ENCODE peak calls at places on chromosomes 2 and 18, in five cellular contexts. One of them, this sample, is unnamed.

GRCh38 chr2:179410552-179411356 is 146.1 kb upstream of the SESTD1 start:
- DNase-seq in heart right ventricle: no peak
- DNase-seq in gastrocnemius medialis: peak; percentile 27
- DNase-seq in cardiac muscle cell: peak; percentile 79
- DNase-seq in neural progenitor cell: peak; percentile 83
- DNase-seq in this sample: peak; percentile 56

GRCh38 chr2:26768759-26769500 is 4.8 kb downstream of the SLC35F6 start:
- DNase-seq in neural progenitor cell: no peak
- DNase-seq in heart right ventricle: peak; percentile 66
- DNase-seq in cardiac muscle cell: peak; percentile 71
- DNase-seq in gastrocnemius medialis: peak; percentile 84
- DNase-seq in this sample: no peak

GRCh38 chr2:192645811-192646598 is 451.3 kb upstream of the TMEFF2 start:
- DNase-seq in gastrocnemius medialis: no peak
- DNase-seq in heart right ventricle: no peak
- DNase-seq in neural progenitor cell: no peak
- DNase-seq in cardiac muscle cell: no peak
- DNase-seq in this sample: no peak

GRCh38 chr2:45770773-45771172 is 119.3 kb downstream of the PRKCE start:
- DNase-seq in cardiac muscle cell: no peak
- DNase-seq in gastrocnemius medialis: no peak
- DNase-seq in heart right ventricle: no peak
- DNase-seq in neural progenitor cell: no peak
- DNase-seq in this sample: no peak

GRCh38 chr2:161130354-161130753 is 29.9 kb upstream of the TANK start:
- DNase-seq in heart right ventricle: no peak
- DNase-seq in cardiac muscle cell: no peak
- DNase-seq in neural progenitor cell: no peak
- DNase-seq in gastrocnemius medialis: no peak
- DNase-seq in this sample: no peak

GRCh38 chr2:43950383-43951008 is 45.3 kb downstream of the LRPPRC start:
- DNase-seq in neural progenitor cell: peak; percentile 17
- DNase-seq in heart right ventricle: no peak
- DNase-seq in cardiac muscle cell: peak; percentile 57
- DNase-seq in gastrocnemius medialis: no peak
- DNase-seq in this sample: peak; percentile 17

GRCh38 chr2:37877457-37878315 is 47.4 kb upstream of the RMDN2 start:
- DNase-seq in gastrocnemius medialis: no peak
- DNase-seq in neural progenitor cell: peak; percentile 77
- DNase-seq in heart right ventricle: no peak
- DNase-seq in cardiac muscle cell: peak; percentile 79
- DNase-seq in this sample: peak; percentile 37

GRCh38 chr2:33620-34019 is 12.7 kb downstream of the FAM110C start:
- DNase-seq in heart right ventricle: no peak
- DNase-seq in gastrocnemius medialis: no peak
- DNase-seq in cardiac muscle cell: no peak
- DNase-seq in neural progenitor cell: no peak
- DNase-seq in this sample: peak; percentile 88

GRCh38 chr2:40403233-40403841 is 48.6 kb downstream of the SLC8A1 start:
- DNase-seq in gastrocnemius medialis: no peak
- DNase-seq in neural progenitor cell: no peak
- DNase-seq in heart right ventricle: no peak
- DNase-seq in cardiac muscle cell: peak; percentile 79
- DNase-seq in this sample: peak; percentile 87

GRCh38 chr2:17805166-17805565 is 11.1 kb upstream of the MSGN1 start:
- DNase-seq in heart right ventricle: no peak
- DNase-seq in cardiac muscle cell: no peak
- DNase-seq in neural progenitor cell: no peak
- DNase-seq in gastrocnemius medialis: no peak
- DNase-seq in this sample: no peak

GRCh38 chr2:106972782-106973181 is 86.8 kb upstream of the ST6GAL2 start:
- DNase-seq in gastrocnemius medialis: no peak
- DNase-seq in cardiac muscle cell: no peak
- DNase-seq in heart right ventricle: no peak
- DNase-seq in neural progenitor cell: no peak
- DNase-seq in this sample: no peak

GRCh38 chr2:27381577-27382181 is 1.1 kb upstream of the ZNF513 start:
- DNase-seq in neural progenitor cell: peak; percentile 4
- DNase-seq in heart right ventricle: no peak
- DNase-seq in cardiac muscle cell: no peak
- DNase-seq in gastrocnemius medialis: no peak
- DNase-seq in this sample: no peak

GRCh38 chr18:80033181-80034067 is 810 bp upstream of the RBFA start:
- DNase-seq in cardiac muscle cell: peak; percentile 56
- DNase-seq in neural progenitor cell: no peak
- DNase-seq in heart right ventricle: no peak
- DNase-seq in gastrocnemius medialis: peak; percentile 15
- DNase-seq in this sample: no peak

GRCh38 chr2:83972123-83972522 is 487.0 kb downstream of the SUCLG1 start:
- DNase-seq in gastrocnemius medialis: no peak
- DNase-seq in heart right ventricle: no peak
- DNase-seq in cardiac muscle cell: peak; percentile 9
- DNase-seq in neural progenitor cell: no peak
- DNase-seq in this sample: no peak

GRCh38 chr18:76445275-76445674 is 49.8 kb downstream of the ZNF516 start:
- DNase-seq in heart right ventricle: no peak
- DNase-seq in cardiac muscle cell: peak; percentile 85
- DNase-seq in gastrocnemius medialis: no peak
- DNase-seq in neural progenitor cell: no peak
- DNase-seq in this sample: peak; percentile 32

GRCh38 chr2:146412625-146413024 is 1432.2 kb upstream of the ACVR2A start:
- DNase-seq in cardiac muscle cell: no peak
- DNase-seq in heart right ventricle: no peak
- DNase-seq in neural progenitor cell: no peak
- DNase-seq in gastrocnemius medialis: no peak
- DNase-seq in this sample: no peak

GRCh38 chr18:42157420-42157819 is 202.4 kb downstream of the PIK3C3 start:
- DNase-seq in cardiac muscle cell: no peak
- DNase-seq in heart right ventricle: no peak
- DNase-seq in gastrocnemius medialis: no peak
- DNase-seq in neural progenitor cell: peak; percentile 2
- DNase-seq in this sample: no peak

GRCh38 chr2:88959480-88960204 is 268.2 kb downstream of the RPIA start:
- DNase-seq in neural progenitor cell: no peak
- DNase-seq in cardiac muscle cell: peak; percentile 19
- DNase-seq in gastrocnemius medialis: no peak
- DNase-seq in heart right ventricle: no peak
- DNase-seq in this sample: peak; percentile 7

GRCh38 chr2:203427061-203427460 is 98.9 kb downstream of the ABI2 start:
- DNase-seq in cardiac muscle cell: peak; percentile 47
- DNase-seq in gastrocnemius medialis: no peak
- DNase-seq in heart right ventricle: no peak
- DNase-seq in neural progenitor cell: no peak
- DNase-seq in this sample: peak; percentile 58

GRCh38 chr2:200406379-200406778 is 99.9 kb downstream of the SPATS2L start:
- DNase-seq in gastrocnemius medialis: no peak
- DNase-seq in heart right ventricle: no peak
- DNase-seq in cardiac muscle cell: peak; percentile 40
- DNase-seq in neural progenitor cell: no peak
- DNase-seq in this sample: no peak

GRCh38 chr18:78986018-78986481 is 6.4 kb downstream of the SALL3 start:
- DNase-seq in neural progenitor cell: peak; percentile 84
- DNase-seq in gastrocnemius medialis: no peak
- DNase-seq in heart right ventricle: no peak
- DNase-seq in cardiac muscle cell: peak; percentile 51
- DNase-seq in this sample: no peak

GRCh38 chr2:168215813-168216212 is 31.6 kb downstream of the STK39 start:
- DNase-seq in heart right ventricle: no peak
- DNase-seq in cardiac muscle cell: peak; percentile 45
- DNase-seq in gastrocnemius medialis: no peak
- DNase-seq in neural progenitor cell: no peak
- DNase-seq in this sample: no peak

GRCh38 chr2:63301481-63301880 is 250.9 kb downstream of the OTX1 start:
- DNase-seq in heart right ventricle: no peak
- DNase-seq in gastrocnemius medialis: no peak
- DNase-seq in neural progenitor cell: peak; percentile 5
- DNase-seq in cardiac muscle cell: peak; percentile 1
- DNase-seq in this sample: no peak

GRCh38 chr2:120932472-120932871 is 196.8 kb downstream of the GLI2 start:
- DNase-seq in gastrocnemius medialis: no peak
- DNase-seq in cardiac muscle cell: no peak
- DNase-seq in heart right ventricle: no peak
- DNase-seq in neural progenitor cell: no peak
- DNase-seq in this sample: no peak
- H3K4me1 ChIP-seq in gastrocnemius medialis: peaks cover 37% of the 10 kb centered on the region
- H3K4me1 ChIP-seq in cardiac muscle cell: peaks cover 43% of the 10 kb centered on the region
- H3K4me1 ChIP-seq in heart right ventricle: peaks cover 3% of the 10 kb centered on the region
- H3K4me1 ChIP-seq in neural progenitor cell: peaks cover 6% of the 10 kb centered on the region
- H3K4me1 ChIP-seq in this sample: peaks cover 17% of the 10 kb centered on the region

DNA sequence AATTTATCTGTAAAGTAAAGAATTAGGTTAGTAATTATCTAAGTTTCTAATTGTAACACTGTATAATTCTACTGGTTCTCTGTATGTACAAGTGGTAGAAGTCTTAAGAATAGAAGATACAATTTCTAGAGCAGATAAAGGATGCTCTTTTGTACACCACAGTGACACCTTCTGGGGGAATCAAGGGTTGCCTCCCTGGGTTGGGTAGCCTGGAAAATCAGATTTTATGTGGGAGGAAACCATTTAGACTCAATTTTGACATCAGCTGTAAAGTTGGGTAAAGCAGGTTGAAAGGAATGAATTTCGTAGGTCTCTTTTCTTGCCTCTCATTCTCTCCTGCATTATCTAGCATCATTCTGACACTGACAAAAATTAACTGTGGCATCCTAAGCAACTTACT is 354.8 kb downstream of the DCC start:
- DNase-seq in cardiac muscle cell: peak; percentile 0
- DNase-seq in heart right ventricle: no peak
- DNase-seq in neural progenitor cell: peak; percentile 42
- DNase-seq in gastrocnemius medialis: no peak
- DNase-seq in this sample: no peak
- TF ChIP-seq CTCF in cardiac muscle cell: peak; percentile 10
- TF ChIP-seq CTCF in heart right ventricle: no peak
- TF ChIP-seq CTCF in neural progenitor cell: peak; percentile 75
- TF ChIP-seq CTCF in gastrocnemius medialis: no peak
- TF ChIP-seq CTCF in this sample: peak; percentile 45

DNA sequence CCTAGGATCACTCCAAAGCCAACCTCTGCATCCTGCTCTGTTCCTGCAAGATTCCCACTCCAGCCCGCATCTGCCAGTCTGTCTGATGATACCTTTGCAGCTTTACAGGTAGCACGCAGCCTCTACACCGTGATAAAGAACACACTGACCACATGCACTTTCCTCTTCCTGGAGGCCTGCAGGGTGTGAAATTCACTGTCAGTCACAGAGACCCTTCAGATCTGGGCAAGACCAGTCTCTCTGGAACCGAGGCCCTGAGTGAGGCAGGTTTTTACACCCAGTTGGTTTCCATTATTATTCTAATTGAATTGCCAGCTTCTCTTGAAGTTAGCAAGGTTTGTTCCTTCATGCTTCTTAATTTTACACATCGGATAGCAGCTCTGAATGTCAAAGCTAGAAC is 30.5 kb upstream of the TWIST2 start:
- DNase-seq in neural progenitor cell: no peak
- DNase-seq in heart right ventricle: no peak
- DNase-seq in gastrocnemius medialis: no peak
- DNase-seq in cardiac muscle cell: no peak
- DNase-seq in this sample: no peak
- H3K27me3 ChIP-seq in neural progenitor cell: no peaks in the 10 kb centered on the region
- H3K27me3 ChIP-seq in heart right ventricle: no peaks in the 10 kb centered on the region
- H3K27me3 ChIP-seq in gastrocnemius medialis: peaks cover 12% of the 10 kb centered on the region
- H3K27me3 ChIP-seq in cardiac muscle cell: no peaks in the 10 kb centered on the region
- H3K27me3 ChIP-seq in this sample: peaks cover 21% of the 10 kb centered on the region

GRCh38 chr18:13217466-13217961 is 1.0 kb upstream of the LDLRAD4 start:
- DNase-seq in neural progenitor cell: peak; percentile 87
- DNase-seq in gastrocnemius medialis: peak; percentile 63
- DNase-seq in cardiac muscle cell: peak; percentile 43
- DNase-seq in heart right ventricle: peak; percentile 80
- DNase-seq in this sample: no peak

GRCh38 chr18:13216732-13217465 is 1.7 kb upstream of the LDLRAD4 start:
- DNase-seq in gastrocnemius medialis: peak; percentile 27
- DNase-seq in neural progenitor cell: peak; percentile 75
- DNase-seq in heart right ventricle: peak; percentile 67
- DNase-seq in cardiac muscle cell: no peak
- DNase-seq in this sample: no peak

GRCh38 chr18:13218376-13219011 is at the start of gene LDLRAD4:
- DNase-seq in cardiac muscle cell: no peak
- DNase-seq in heart right ventricle: peak; percentile 73
- DNase-seq in neural progenitor cell: peak; percentile 58
- DNase-seq in gastrocnemius medialis: peak; percentile 33
- DNase-seq in this sample: no peak

GRCh38 chr18:13219012-13219396 is 444 bp downstream of the LDLRAD4 start:
- DNase-seq in cardiac muscle cell: no peak
- DNase-seq in neural progenitor cell: peak; percentile 29
- DNase-seq in gastrocnemius medialis: no peak
- DNase-seq in heart right ventricle: no peak
- DNase-seq in this sample: no peak

GRCh38 chr18:13217971-13218375 is 587 bp upstream of the LDLRAD4 start:
- DNase-seq in neural progenitor cell: peak; percentile 49
- DNase-seq in heart right ventricle: peak; percentile 53
- DNase-seq in cardiac muscle cell: no peak
- DNase-seq in gastrocnemius medialis: no peak
- DNase-seq in this sample: no peak
- H3K4me1 ChIP-seq in neural progenitor cell: peaks cover 22% of the 10 kb centered on the region
- H3K4me1 ChIP-seq in heart right ventricle: peaks cover 46% of the 10 kb centered on the region
- H3K4me1 ChIP-seq in cardiac muscle cell: peaks cover 26% of the 10 kb centered on the region
- H3K4me1 ChIP-seq in gastrocnemius medialis: peaks cover 49% of the 10 kb centered on the region
- H3K4me1 ChIP-seq in this sample: no peaks in the 10 kb centered on the region

GRCh38 chr2:175619179-175619578 is 382.9 kb downstream of the LNPK start:
- DNase-seq in neural progenitor cell: no peak
- DNase-seq in gastrocnemius medialis: no peak
- DNase-seq in cardiac muscle cell: no peak
- DNase-seq in heart right ventricle: no peak
- DNase-seq in this sample: no peak

GRCh38 chr2:175619591-175619990 is 382.5 kb downstream of the LNPK start:
- DNase-seq in cardiac muscle cell: no peak
- DNase-seq in neural progenitor cell: no peak
- DNase-seq in heart right ventricle: no peak
- DNase-seq in gastrocnemius medialis: no peak
- DNase-seq in this sample: no peak

GRCh38 chr2:175626796-175627195 is 375.3 kb downstream of the LNPK start:
- DNase-seq in cardiac muscle cell: no peak
- DNase-seq in heart right ventricle: no peak
- DNase-seq in gastrocnemius medialis: no peak
- DNase-seq in neural progenitor cell: no peak
- DNase-seq in this sample: no peak

GRCh38 chr2:175620035-175620434 is 382.0 kb downstream of the LNPK start:
- DNase-seq in neural progenitor cell: peak; percentile 46
- DNase-seq in gastrocnemius medialis: no peak
- DNase-seq in cardiac muscle cell: no peak
- DNase-seq in heart right ventricle: no peak
- DNase-seq in this sample: no peak

GRCh38 chr2:175621847-175622246 is 380.2 kb downstream of the LNPK start:
- DNase-seq in cardiac muscle cell: no peak
- DNase-seq in neural progenitor cell: no peak
- DNase-seq in gastrocnemius medialis: no peak
- DNase-seq in heart right ventricle: no peak
- DNase-seq in this sample: no peak
- TF ChIP-seq CTCF in cardiac muscle cell: no peak
- TF ChIP-seq CTCF in neural progenitor cell: peak; percentile 3
- TF ChIP-seq CTCF in gastrocnemius medialis: no peak
- TF ChIP-seq CTCF in heart right ventricle: no peak
- TF ChIP-seq CTCF in this sample: no peak

DNA sequence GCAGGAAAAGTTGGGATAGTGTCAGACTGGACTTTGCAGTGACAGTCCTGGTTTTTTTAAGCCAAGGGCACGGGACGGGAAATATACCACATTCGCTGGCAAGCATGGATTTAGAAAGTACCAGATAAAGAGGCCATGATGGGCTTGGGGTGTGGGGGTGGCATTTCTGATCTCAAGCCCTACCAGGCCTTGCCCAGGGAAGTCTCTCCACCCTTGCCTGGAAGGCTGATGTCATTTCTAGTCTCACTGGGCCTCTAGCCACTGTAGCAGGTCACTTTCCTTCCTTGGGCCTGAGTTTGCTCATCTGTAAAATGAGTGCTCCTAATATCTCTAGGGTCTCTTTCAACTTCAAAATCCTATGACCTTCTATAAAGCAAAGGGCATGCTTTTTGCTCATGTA is 1.8 kb downstream of the ZBTB7C start:
- DNase-seq in neural progenitor cell: no peak
- DNase-seq in cardiac muscle cell: no peak
- DNase-seq in heart right ventricle: no peak
- DNase-seq in gastrocnemius medialis: no peak
- DNase-seq in this sample: no peak
- H3K27me3 ChIP-seq in neural progenitor cell: peaks cover 71% of the 10 kb centered on the region
- H3K27me3 ChIP-seq in cardiac muscle cell: peaks cover 33% of the 10 kb centered on the region
- H3K27me3 ChIP-seq in heart right ventricle: no peaks in the 10 kb centered on the region
- H3K27me3 ChIP-seq in gastrocnemius medialis: peaks cover 14% of the 10 kb centered on the region
- H3K27me3 ChIP-seq in this sample: peaks cover 58% of the 10 kb centered on the region